ENCODE peak calls at places on chromosomes 11 and 22, in ten cellular contexts. N is T-helper 1 cell, B is HFFc6, Z is germinal center, R is retina, P is activated T-cell treated with anti-CD3 and anti-CD28 coated beads for 1 hour, E is NCI-H187, H is NCI-H526 treated with DMSO at 0.1 percent for 48 hours, V is skeletal muscle cell, G is NCI-H774. O is an unnamed sample.

GRCh38 chr11:70510571-70510970 is 112.2 kb downstream of the CTTN start:
- DNase-seq in R (no peak), E (no peak), Z (no peak), N (no peak), V (no peak), G (no peak), B (no peak), H (no peak), P (no peak), O (no peak)

GRCh38 chr22:41822289-41823057 is 10.4 kb upstream of the SREBF2 start:
- DNase-seq in R (no peak), V (no peak), G (peak), H (peak), E (no peak), Z (peak), P (no peak), B (peak), N (no peak), O (peak)

GRCh38 chr22:44704159-44705021 is 2.4 kb downstream of the PRR5 start:
- DNase-seq in V (no peak), B (no peak), R (no peak), N (no peak), E (no peak), G (no peak), H (no peak), Z (no peak), P (no peak), O (no peak)

GRCh38 chr22:46465793-46466192 is 71.6 kb downstream of the CELSR1 start:
- DNase-seq in V (no peak), N (no peak), G (no peak), P (no peak), E (no peak), H (no peak), B (no peak), Z (no peak), R (no peak), O (no peak)

GRCh38 chr11:132126973-132127900 is 756.8 kb downstream of the NTM start:
- DNase-seq in N (no peak), R (peak), G (peak), V (peak), E (no peak), H (no peak), P (no peak), Z (peak), B (peak), O (peak)

GRCh38 chr22:48857202-48857805 is 970.4 kb downstream of the BRD1 start:
- DNase-seq in G (no peak), N (no peak), Z (no peak), V (no peak), H (no peak), E (no peak), B (no peak), P (no peak), R (no peak), O (no peak)

GRCh38 chr11:65884716-65885092 is 3.6 kb downstream of the FIBP start:
- DNase-seq in N (peak), H (peak), P (peak), Z (peak), E (peak), G (peak), B (peak), R (peak), V (no peak), O (peak)

GRCh38 chr22:33083212-33083611 is 25.0 kb upstream of the SYN3 start:
- DNase-seq in Z (peak), P (no peak), H (no peak), G (no peak), R (no peak), V (no peak), E (no peak), N (no peak), B (no peak), O (no peak)

GRCh38 chr11:30488304-30488998 is 97.7 kb downstream of the MPPED2 start:
- DNase-seq in E (peak), V (peak), H (peak), Z (no peak), B (no peak), G (peak), R (no peak), P (no peak), N (no peak), O (peak)

GRCh38 chr11:12090061-12090572 is 20.3 kb upstream of the MICAL2 start:
- DNase-seq in Z (no peak), H (no peak), N (no peak), G (no peak), B (peak), P (no peak), V (no peak), R (no peak), E (no peak), O (no peak)

O was measured in hepatocyte.